ENCODE peak calls at places on chromosomes 12 and 14, in seven cellular contexts. One of them, this sample, is unnamed.

GRCh38 chr12:2256915-2257314 is 204.1 kb downstream of the CACNA1C start:
- DNase-seq in lower lobe of right lung: no peak
- DNase-seq in adrenal gland: peak; percentile 50
- DNase-seq in suprapubic skin: no peak
- DNase-seq in CD8-positive, alpha-beta T cell: no peak
- DNase-seq in H9: no peak
- DNase-seq in GM23338: no peak
- DNase-seq in this sample: no peak

GRCh38 chr14:75562048-75562447 is 16.4 kb upstream of the FLVCR2 start:
- DNase-seq in CD8-positive, alpha-beta T cell: no peak
- DNase-seq in lower lobe of right lung: no peak
- DNase-seq in suprapubic skin: no peak
- DNase-seq in adrenal gland: no peak
- DNase-seq in GM23338: no peak
- DNase-seq in H9: no peak
- DNase-seq in this sample: no peak

GRCh38 chr14:34211732-34212131 is 250.3 kb downstream of the SPTSSA start:
- DNase-seq in lower lobe of right lung: no peak
- DNase-seq in H9: no peak
- DNase-seq in GM23338: no peak
- DNase-seq in adrenal gland: no peak
- DNase-seq in suprapubic skin: no peak
- DNase-seq in CD8-positive, alpha-beta T cell: no peak
- DNase-seq in this sample: no peak

GRCh38 chr12:112107306-112107705 is 1.3 kb downstream of the NAA25 start:
- DNase-seq in adrenal gland: no peak
- DNase-seq in GM23338: no peak
- DNase-seq in CD8-positive, alpha-beta T cell: no peak
- DNase-seq in suprapubic skin: no peak
- DNase-seq in lower lobe of right lung: no peak
- DNase-seq in H9: no peak
- DNase-seq in this sample: no peak

GRCh38 chr12:68119250-68119649 is 40.3 kb downstream of the IFNG start:
- DNase-seq in suprapubic skin: no peak
- DNase-seq in H9: no peak
- DNase-seq in adrenal gland: no peak
- DNase-seq in GM23338: no peak
- DNase-seq in lower lobe of right lung: no peak
- DNase-seq in CD8-positive, alpha-beta T cell: no peak
- DNase-seq in this sample: no peak

GRCh38 chr12:89873745-89874144 is 165.1 kb upstream of the ATP2B1 start:
- DNase-seq in GM23338: no peak
- DNase-seq in H9: no peak
- DNase-seq in adrenal gland: no peak
- DNase-seq in lower lobe of right lung: no peak
- DNase-seq in CD8-positive, alpha-beta T cell: no peak
- DNase-seq in suprapubic skin: no peak
- DNase-seq in this sample: no peak

GRCh38 chr12:45336331-45336730 is 120.4 kb downstream of the ANO6 start:
- DNase-seq in suprapubic skin: no peak
- DNase-seq in lower lobe of right lung: no peak
- DNase-seq in CD8-positive, alpha-beta T cell: no peak
- DNase-seq in adrenal gland: no peak
- DNase-seq in GM23338: no peak
- DNase-seq in H9: no peak
- DNase-seq in this sample: no peak

GRCh38 chr14:28157289-28157869 is 609.2 kb upstream of the FOXG1 start:
- DNase-seq in H9: no peak
- DNase-seq in GM23338: no peak
- DNase-seq in CD8-positive, alpha-beta T cell: no peak
- DNase-seq in adrenal gland: no peak
- DNase-seq in lower lobe of right lung: no peak
- DNase-seq in suprapubic skin: no peak
- DNase-seq in this sample: no peak

GRCh38 chr14:35302211-35302528 is 10.0 kb downstream of the PSMA6 start:
- DNase-seq in H9: no peak
- DNase-seq in CD8-positive, alpha-beta T cell: no peak
- DNase-seq in lower lobe of right lung: no peak
- DNase-seq in suprapubic skin: no peak
- DNase-seq in GM23338: no peak
- DNase-seq in adrenal gland: no peak
- DNase-seq in this sample: no peak

GRCh38 chr14:64723691-64724577 is 19.7 kb downstream of the PLEKHG3 start:
- DNase-seq in suprapubic skin: no peak
- DNase-seq in H9: no peak
- DNase-seq in adrenal gland: no peak
- DNase-seq in CD8-positive, alpha-beta T cell: no peak
- DNase-seq in GM23338: no peak
- DNase-seq in lower lobe of right lung: no peak
- DNase-seq in this sample: no peak

GRCh38 chr14:73784988-73785313 is 66.7 kb upstream of the PTGR2 start:
- DNase-seq in H9: peak; percentile 19
- DNase-seq in suprapubic skin: no peak
- DNase-seq in adrenal gland: no peak
- DNase-seq in lower lobe of right lung: no peak
- DNase-seq in CD8-positive, alpha-beta T cell: no peak
- DNase-seq in GM23338: no peak
- DNase-seq in this sample: no peak

GRCh38 chr14:73786942-73787759 is 64.5 kb upstream of the PTGR2 start:
- DNase-seq in suprapubic skin: no peak
- DNase-seq in lower lobe of right lung: peak; percentile 82
- DNase-seq in GM23338: peak; percentile 73
- DNase-seq in CD8-positive, alpha-beta T cell: peak; percentile 22
- DNase-seq in H9: peak; percentile 56
- DNase-seq in adrenal gland: peak; percentile 73
- DNase-seq in this sample: peak; percentile 69

GRCh38 chr14:73786632-73786941 is 65.0 kb upstream of the PTGR2 start:
- DNase-seq in lower lobe of right lung: peak; percentile 68
- DNase-seq in suprapubic skin: no peak
- DNase-seq in GM23338: peak; percentile 79
- DNase-seq in CD8-positive, alpha-beta T cell: no peak
- DNase-seq in H9: peak; percentile 58
- DNase-seq in adrenal gland: no peak
- DNase-seq in this sample: peak; percentile 50

GRCh38 chr14:73785336-73785833 is 66.2 kb upstream of the PTGR2 start:
- DNase-seq in lower lobe of right lung: no peak
- DNase-seq in H9: peak; percentile 36
- DNase-seq in suprapubic skin: no peak
- DNase-seq in GM23338: peak; percentile 51
- DNase-seq in adrenal gland: peak; percentile 72
- DNase-seq in CD8-positive, alpha-beta T cell: no peak
- DNase-seq in this sample: no peak

DNA sequence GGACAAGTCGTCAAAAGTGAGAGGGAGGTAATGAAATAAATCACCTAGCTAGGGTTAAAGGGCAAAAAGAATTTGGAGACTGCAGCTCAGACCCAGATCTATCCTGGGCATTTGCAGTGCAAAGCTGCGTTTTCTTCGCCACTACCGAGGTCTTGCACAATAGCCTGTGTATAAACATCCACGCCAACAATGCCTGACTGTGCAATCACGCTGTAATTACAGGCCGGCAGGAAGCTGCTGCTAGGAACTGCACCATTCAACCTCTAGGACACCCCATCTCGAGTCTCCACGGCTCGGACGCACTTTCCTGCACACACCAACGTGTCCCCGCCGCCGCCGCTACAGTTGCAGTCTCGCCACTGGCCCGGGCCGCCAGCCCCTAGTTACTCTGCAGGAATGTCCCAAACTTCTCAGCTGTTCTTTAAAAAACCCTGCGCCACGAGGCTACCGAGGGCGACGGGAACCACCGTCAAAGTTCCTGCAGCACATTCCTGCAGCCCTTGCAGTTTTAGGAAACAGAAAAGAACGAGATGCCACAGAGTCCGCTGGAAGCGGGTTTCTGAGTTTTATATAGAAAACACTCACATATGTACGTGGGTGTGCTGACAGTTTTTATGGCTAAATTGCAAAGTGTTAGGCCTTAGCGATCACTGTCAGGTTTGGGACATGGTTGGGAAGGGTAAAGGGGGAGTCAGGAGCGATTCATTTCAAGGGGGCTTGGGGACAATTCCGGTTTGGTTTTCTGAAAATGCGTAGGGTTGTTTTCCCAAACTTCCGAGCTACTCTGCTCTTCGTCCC is 65.6 kb upstream of the PTGR2 start:
- DNase-seq in GM23338: peak; percentile 68
- DNase-seq in CD8-positive, alpha-beta T cell: peak; percentile 32
- DNase-seq in H9: peak; percentile 45
- DNase-seq in adrenal gland: peak; percentile 93
- DNase-seq in suprapubic skin: peak; percentile 92
- DNase-seq in lower lobe of right lung: peak; percentile 85
- DNase-seq in this sample: peak; percentile 88
- H3K27me3 ChIP-seq in GM23338: peaks cover 92% of the 10 kb centered on the region
- H3K27me3 ChIP-seq in CD8-positive, alpha-beta T cell: no peaks in the 10 kb centered on the region
- H3K27me3 ChIP-seq in H9: peaks cover 21% of the 10 kb centered on the region
- H3K27me3 ChIP-seq in adrenal gland: no peaks in the 10 kb centered on the region
- H3K27me3 ChIP-seq in suprapubic skin: no peaks in the 10 kb centered on the region
- H3K27me3 ChIP-seq in lower lobe of right lung: no peaks in the 10 kb centered on the region
- H3K27me3 ChIP-seq in this sample: no peaks in the 10 kb centered on the region

DNA sequence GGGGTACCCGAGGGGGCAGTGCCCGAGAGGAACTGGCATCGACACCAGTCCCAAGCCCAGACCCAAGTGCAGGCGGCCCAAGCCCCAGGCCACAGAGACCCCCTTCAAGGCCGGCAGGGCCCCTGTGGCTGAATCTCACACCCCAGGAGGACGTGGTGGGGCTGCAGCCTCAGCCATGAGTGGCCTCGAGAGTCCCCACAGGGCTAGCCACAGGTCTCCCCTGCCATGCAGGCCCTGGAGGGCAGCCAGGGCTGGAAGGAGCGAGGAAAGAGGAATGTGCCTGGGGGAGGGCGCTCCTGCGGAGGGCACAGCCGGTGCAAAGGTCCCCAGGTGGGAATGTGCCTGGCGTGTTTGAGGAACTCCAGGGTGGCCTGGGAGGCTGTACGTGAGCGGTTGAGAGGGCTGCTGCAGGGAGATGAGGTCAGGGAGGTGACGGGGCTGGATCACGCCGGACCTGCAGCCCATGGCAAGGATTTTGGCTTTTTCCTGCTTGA is 86.1 kb downstream of the NCOR2 start:
- DNase-seq in H9: no peak
- DNase-seq in adrenal gland: no peak
- DNase-seq in CD8-positive, alpha-beta T cell: no peak
- DNase-seq in GM23338: no peak
- DNase-seq in lower lobe of right lung: no peak
- DNase-seq in suprapubic skin: no peak
- DNase-seq in this sample: peak; percentile 54
- H3K4me1 ChIP-seq in H9: no peaks in the 10 kb centered on the region
- H3K4me1 ChIP-seq in adrenal gland: no peaks in the 10 kb centered on the region
- H3K4me1 ChIP-seq in CD8-positive, alpha-beta T cell: peaks cover 4% of the 10 kb centered on the region
- H3K4me1 ChIP-seq in GM23338: no peaks in the 10 kb centered on the region
- H3K4me1 ChIP-seq in lower lobe of right lung: peaks cover 9% of the 10 kb centered on the region
- H3K4me1 ChIP-seq in suprapubic skin: peaks cover 25% of the 10 kb centered on the region
- H3K4me1 ChIP-seq in this sample: peaks cover 9% of the 10 kb centered on the region

DNA sequence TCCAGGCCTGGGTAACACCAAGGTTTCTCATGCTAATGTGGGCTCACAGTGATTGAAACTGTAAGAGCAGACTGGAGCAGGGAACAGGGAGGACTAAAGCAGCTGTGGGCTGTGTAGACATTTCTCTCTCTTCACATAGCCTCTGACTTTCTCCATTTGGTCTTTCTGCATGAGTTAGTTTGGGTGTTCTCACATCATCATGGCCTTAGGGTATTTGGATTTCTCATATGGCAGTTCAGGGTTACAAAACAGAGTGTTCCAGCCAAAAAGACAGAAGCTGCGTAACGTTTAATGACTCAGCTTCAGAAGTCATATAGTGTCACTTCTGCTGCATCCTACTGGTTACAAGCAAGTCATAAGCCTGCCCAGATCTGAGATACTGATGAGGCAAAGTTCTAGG is 52.0 kb upstream of the OSBPL8 start:
- DNase-seq in adrenal gland: peak; percentile 55
- DNase-seq in GM23338: no peak
- DNase-seq in H9: no peak
- DNase-seq in CD8-positive, alpha-beta T cell: no peak
- DNase-seq in lower lobe of right lung: no peak
- DNase-seq in suprapubic skin: no peak
- DNase-seq in this sample: no peak
- H3K27ac ChIP-seq in adrenal gland: no peak overlapping the region
- H3K27ac ChIP-seq in GM23338: no peak overlapping the region
- H3K27ac ChIP-seq in H9: no peak overlapping the region
- H3K27ac ChIP-seq in CD8-positive, alpha-beta T cell: no peak overlapping the region
- H3K27ac ChIP-seq in lower lobe of right lung: no peak overlapping the region
- H3K27ac ChIP-seq in suprapubic skin: no peak overlapping the region
- H3K27ac ChIP-seq in this sample: no peak overlapping the region

DNA sequence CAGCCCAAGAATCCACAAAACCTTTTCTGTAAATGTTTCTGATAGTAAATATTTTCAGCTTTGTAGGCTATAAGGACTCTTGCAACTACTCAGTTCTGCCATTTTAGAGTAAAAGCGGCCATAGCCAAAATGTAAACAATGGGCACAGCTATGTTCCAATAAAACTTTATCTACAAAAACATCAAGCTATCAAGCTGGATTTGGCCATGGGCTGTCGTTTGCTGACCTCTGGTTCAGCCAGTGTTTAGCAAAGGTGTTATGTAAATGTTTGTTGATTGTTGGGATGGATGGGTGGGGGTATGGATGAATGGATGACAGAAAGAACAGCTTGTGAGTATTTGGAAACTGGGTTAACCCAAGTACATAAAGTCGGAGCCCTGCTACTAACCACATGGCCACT is 111.1 kb upstream of the VRK1 start:
- DNase-seq in CD8-positive, alpha-beta T cell: no peak
- DNase-seq in GM23338: no peak
- DNase-seq in lower lobe of right lung: no peak
- DNase-seq in adrenal gland: no peak
- DNase-seq in H9: no peak
- DNase-seq in suprapubic skin: no peak
- DNase-seq in this sample: no peak
- H3K27me3 ChIP-seq in CD8-positive, alpha-beta T cell: no peaks in the 10 kb centered on the region
- H3K27me3 ChIP-seq in GM23338: no peaks in the 10 kb centered on the region
- H3K27me3 ChIP-seq in lower lobe of right lung: peaks cover 5% of the 10 kb centered on the region
- H3K27me3 ChIP-seq in adrenal gland: no peaks in the 10 kb centered on the region
- H3K27me3 ChIP-seq in H9: peaks cover 12% of the 10 kb centered on the region
- H3K27me3 ChIP-seq in suprapubic skin: no peaks in the 10 kb centered on the region
- H3K27me3 ChIP-seq in this sample: no peaks in the 10 kb centered on the region